ENCODE peak calls at places on chromosome 21, in six cellular contexts. A is heart right ventricle; H is stomach; X is EL; E is activated naive CD8-positive, alpha-beta T cell treated with anti-CD3 and anti-CD28 coated beads for 36 hours; I is stimulated activated naive CD8-positive, alpha-beta T cell treated with anti-CD3 and anti-CD28 coated beads, Interleukin-15, amount 100 ng/mL, for 72 hours. N is an unnamed sample.

GRCh38 chr21:37176716-37177115 is 90.4 kb downstream of the VPS26C start:
- DNase-seq in I (no peak), A (no peak), E (no peak), X (no peak), H (peak; percentile 72), N (no peak)

GRCh38 chr21:41901099-41901498 is 22.0 kb upstream of the PRDM15 start:
- DNase-seq in I (peak; percentile 77), E (peak; percentile 49), X (no peak), A (no peak), H (peak; percentile 53), N (peak; percentile 86)

GRCh38 chr21:44854664-44855446 is 18.6 kb downstream of the PTTG1IP start:
- DNase-seq in I (peak; percentile 20), H (no peak), A (no peak), E (no peak), X (no peak), N (no peak)

GRCh38 chr21:38990424-38990794 is 184.7 kb downstream of the ETS2 start:
- DNase-seq in X (no peak), H (peak; percentile 36), E (no peak), A (no peak), I (no peak), N (no peak)

GRCh38 chr21:32463367-32463766 is 50.9 kb downstream of the EVA1C start:
- DNase-seq in X (peak; percentile 79), E (no peak), H (no peak), I (no peak), A (no peak), N (no peak)

GRCh38 chr21:44957901-44958451 is 18.1 kb downstream of the SLX9 start:
- DNase-seq in H (no peak), A (no peak), I (no peak), E (no peak), X (no peak), N (no peak)

GRCh38 chr21:17436626-17437111 is 76.2 kb upstream of the CXADR start:
- DNase-seq in X (no peak), A (no peak), I (no peak), E (no peak), H (no peak), N (no peak)

GRCh38 chr21:45415943-45416611 is 11.1 kb downstream of the COL18A1 start:
- DNase-seq in I (no peak), A (no peak), X (no peak), E (no peak), H (no peak), N (no peak)

GRCh38 chr21:38175321-38175720 is 81.5 kb upstream of the KCNJ15 start:
- DNase-seq in A (no peak), I (no peak), X (no peak), E (no peak), H (no peak), N (no peak)

GRCh38 chr21:37294674-37295073 is 27.5 kb upstream of the VPS26C start:
- DNase-seq in I (no peak), H (no peak), A (peak; percentile 14), X (no peak), E (no peak), N (no peak)

GRCh38 chr21:42786884-42787283 is 92.5 kb downstream of the WDR4 start:
- DNase-seq in I (no peak), X (no peak), E (no peak), A (no peak), H (no peak), N (no peak)

N was measured in adrenal gland.